ENCODE peak calls at places on chromosomes 12 and 14, in four cellular contexts. C is K562, H is HCT116, J is SK-N-SH. X is an unnamed sample.

GRCh38 chr14:97432586-97432985 is 635.4 kb downstream of the VRK1 start:
- DNase-seq in H (no peak), J (no peak), C (no peak), X (no peak)

GRCh38 chr12:97306121-97306520 is 156.5 kb upstream of the RMST start:
- DNase-seq in H (no peak), C (no peak), J (no peak), X (no peak)

GRCh38 chr14:88195676-88196075 is 127.4 kb downstream of the KCNK10 start:
- DNase-seq in H (no peak), C (no peak), J (peak), X (no peak)

GRCh38 chr14:52641745-52642144 is 53.6 kb downstream of the ERO1A start:
- DNase-seq in J (no peak), C (no peak), H (no peak), X (peak)

GRCh38 chr12:1099158-1099557 is 108.1 kb downstream of the ERC1 start:
- DNase-seq in H (no peak), C (no peak), J (no peak), X (no peak)

GRCh38 chr12:112515868-112516267 is 97.1 kb downstream of the PTPN11 start:
- DNase-seq in C (no peak), J (no peak), H (no peak), X (no peak)

GRCh38 chr12:91920740-91921139 is 224.9 kb downstream of the BTG1 start:
- DNase-seq in C (no peak), H (no peak), J (no peak), X (no peak)

GRCh38 chr14:64729386-64730060 is 25.3 kb downstream of the PLEKHG3 start:
- DNase-seq in J (no peak), H (no peak), C (no peak), X (no peak)

GRCh38 chr12:69404851-69405365 is 45.4 kb downstream of the YEATS4 start:
- DNase-seq in J (no peak), C (no peak), H (no peak), X (no peak)

GRCh38 chr14:30417121-30417520 is 141.8 kb upstream of the G2E3 start:
- DNase-seq in J (no peak), C (no peak), H (no peak), X (no peak)

GRCh38 chr12:57216014-57216891 is at the start of gene NXPH4:
- DNase-seq in J (peak), H (no peak), C (peak), X (peak)

GRCh38 chr12:79707830-79708229 is 17.1 kb upstream of the PAWR start:
- DNase-seq in C (no peak), J (no peak), H (no peak), X (peak)

GRCh38 chr14:67491741-67492504 is 3.4 kb upstream of the TMEM229B start:
- DNase-seq in J (peak), C (no peak), H (no peak), X (peak)

GRCh38 chr12:131349397-131350127 is 361.3 kb upstream of the SFSWAP start:
- DNase-seq in H (no peak), J (no peak), C (no peak), X (no peak)

GRCh38 chr12:31785318-31785717 is 56.5 kb upstream of the AMN1 start:
- DNase-seq in C (no peak), J (no peak), H (no peak), X (no peak)

GRCh38 chr12:105214670-105215375 is 21.2 kb downstream of the APPL2 start:
- DNase-seq in H (no peak), J (no peak), C (no peak), X (peak)

GRCh38 chr12:106804668-106805067 is 30.2 kb downstream of the RIC8B start:
- DNase-seq in H (no peak), J (no peak), C (no peak), X (no peak)

GRCh38 chr12:49903700-49904423 is at the start of gene FAIM2:
- DNase-seq in J (peak), H (no peak), C (peak), X (no peak)

GRCh38 chr14:27725482-27725881 is 1041.1 kb upstream of the FOXG1 start:
- DNase-seq in J (no peak), H (no peak), C (no peak), X (no peak)

GRCh38 chr12:104578453-104578852 is 121.7 kb downstream of the CHST11 start:
- DNase-seq in C (no peak), H (no peak), J (no peak), X (no peak)

GRCh38 chr12:1591029-1591428 is 3.4 kb downstream of the FBXL14 start:
- DNase-seq in C (no peak), H (no peak), J (no peak), X (no peak)

GRCh38 chr12:9039397-9039977 is 50.1 kb downstream of the KLRG1 start:
- DNase-seq in J (peak), C (peak), H (peak), X (peak)

GRCh38 chr14:99884834-99885648 is 91.8 kb downstream of the EML1 start:
- DNase-seq in J (peak), H (peak), C (peak), X (peak)

GRCh38 chr12:114412307-114412706 is 6.4 kb upstream of the TBX5 start:
- DNase-seq in J (no peak), H (no peak), C (no peak), X (no peak)

GRCh38 chr14:92481386-92481785 is 32.2 kb upstream of the RIN3 start:
- DNase-seq in H (no peak), C (no peak), J (no peak), X (no peak)

GRCh38 chr14:71021347-71022014 is 114.2 kb downstream of the PCNX1 start:
- DNase-seq in H (peak), J (no peak), C (no peak), X (peak)

GRCh38 chr12:124774462-124775167 is 89.0 kb downstream of the SCARB1 start:
- DNase-seq in H (no peak), C (no peak), J (no peak), X (peak)

GRCh38 chr12:94222351-94222750 is 74.0 kb downstream of the PLXNC1 start:
- DNase-seq in C (no peak), H (no peak), J (no peak), X (no peak)

GRCh38 chr12:96327889-96328288 is 72.3 kb downstream of the CDK17 start:
- DNase-seq in C (no peak), J (no peak), H (no peak), X (no peak)

GRCh38 chr12:54033106-54033979 is 493 bp downstream of the HOXC5 start:
- DNase-seq in C (no peak), H (no peak), J (peak), X (no peak)

GRCh38 chr12:102061096-102061555 is 665 bp downstream of the WASHC3 start:
- DNase-seq in J (no peak), C (no peak), H (no peak), X (no peak)

GRCh38 chr14:90758959-90759358 is 57.3 kb downstream of the TTC7B start:
- DNase-seq in J (no peak), C (no peak), H (no peak), X (no peak)

GRCh38 chr14:105092124-105092911 is 27.1 kb upstream of the GPR132 start:
- DNase-seq in J (peak), H (no peak), C (no peak), X (peak)

GRCh38 chr14:85250369-85250768 is 279.6 kb upstream of the FLRT2 start:
- DNase-seq in C (no peak), H (no peak), J (peak), X (no peak)

GRCh38 chr12:29895966-29896365 is 112.2 kb upstream of the TMTC1 start:
- DNase-seq in H (no peak), C (no peak), J (no peak), X (no peak)

GRCh38 chr14:37650356-37651037 is 55.1 kb downstream of the TTC6 start:
- DNase-seq in J (no peak), H (no peak), C (no peak), X (peak)

GRCh38 chr14:37655418-37655817 is 60.0 kb downstream of the TTC6 start:
- DNase-seq in J (no peak), H (peak), C (no peak), X (no peak)

DNA sequence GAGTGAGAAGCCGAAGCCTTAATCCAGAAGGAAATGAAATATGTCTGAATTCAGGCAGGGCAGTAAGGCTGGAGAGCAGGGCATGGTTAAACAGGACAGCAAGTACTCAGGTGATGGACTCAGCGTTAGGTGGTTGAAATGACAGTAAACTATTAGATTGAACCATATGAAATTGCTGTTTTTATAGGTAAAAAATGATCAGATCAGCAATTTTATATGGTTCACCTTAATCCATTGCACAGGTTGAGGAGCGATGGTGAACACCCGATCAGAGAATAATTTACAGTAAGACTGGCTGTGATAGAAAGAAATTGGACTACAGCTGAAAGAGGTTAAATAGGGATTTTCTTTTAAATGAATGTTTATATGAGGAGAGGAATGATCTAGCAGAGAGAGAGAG is 56.6 kb downstream of the TTC6 start:
- DNase-seq in J (no peak), H (no peak), C (no peak), X (no peak)
- TF ChIP-seq JUND in J (no peak), H (no peak), C (no peak), X (no peak)

GRCh38 chr14:101561145-101561896 is at the start of gene DIO3:
- DNase-seq in H (peak), C (no peak), J (peak), X (no peak)
- TF ChIP-seq JUND in H (no peak), C (no peak), J (no peak), X (no peak)

GRCh38 chr14:56195219-56195618 is 77.0 kb downstream of the PELI2 start:
- DNase-seq in C (no peak), H (no peak), J (no peak), X (no peak)

GRCh38 chr14:56194062-56194461 is 75.9 kb downstream of the PELI2 start:
- DNase-seq in J (no peak), H (no peak), C (no peak), X (no peak)

GRCh38 chr14:56197150-56197549 is 78.9 kb downstream of the PELI2 start:
- DNase-seq in J (no peak), C (no peak), H (no peak), X (no peak)

GRCh38 chr14:56196274-56196673 is 78.1 kb downstream of the PELI2 start:
- DNase-seq in C (no peak), H (no peak), J (no peak), X (no peak)

GRCh38 chr14:56195727-56196126 is 77.5 kb downstream of the PELI2 start:
- DNase-seq in J (no peak), H (no peak), C (no peak), X (no peak)
- TF ChIP-seq JUND in J (no peak), H (no peak), C (no peak), X (no peak)

GRCh38 chr12:39033789-39034188 is 128.4 kb upstream of the CPNE8 start:
- DNase-seq in C (no peak), H (no peak), J (no peak), X (no peak)

GRCh38 chr12:39032034-39032433 is 126.6 kb upstream of the CPNE8 start:
- DNase-seq in C (no peak), H (no peak), J (no peak), X (no peak)

GRCh38 chr12:39037115-39037514 is 131.7 kb upstream of the CPNE8 start:
- DNase-seq in C (no peak), H (no peak), J (no peak), X (no peak)

GRCh38 chr12:39036060-39036459 is 130.7 kb upstream of the CPNE8 start:
- DNase-seq in J (no peak), H (no peak), C (no peak), X (no peak)
- TF ChIP-seq JUND in J (no peak), H (no peak), C (no peak), X (no peak)

GRCh38 chr12:5466521-5466960 is 34.6 kb downstream of the NTF3 start:
- DNase-seq in J (no peak), H (no peak), C (no peak), X (no peak)
- TF ChIP-seq JUND in J (no peak), H (no peak), C (no peak), X (no peak)

GRCh38 chr14:21978184-21978998 is 304.8 kb upstream of the OR4E1 start:
- DNase-seq in C (peak), J (peak), H (peak), X (peak)
- TF ChIP-seq JUND in C (no peak), J (no peak), H (no peak), X (no peak)

GRCh38 chr14:75363570-75364227 is 64.1 kb upstream of the JDP2 start:
- DNase-seq in C (no peak), H (no peak), J (no peak), X (no peak)
- TF ChIP-seq JUND in C (no peak), H (no peak), J (no peak), X (no peak)

DNA sequence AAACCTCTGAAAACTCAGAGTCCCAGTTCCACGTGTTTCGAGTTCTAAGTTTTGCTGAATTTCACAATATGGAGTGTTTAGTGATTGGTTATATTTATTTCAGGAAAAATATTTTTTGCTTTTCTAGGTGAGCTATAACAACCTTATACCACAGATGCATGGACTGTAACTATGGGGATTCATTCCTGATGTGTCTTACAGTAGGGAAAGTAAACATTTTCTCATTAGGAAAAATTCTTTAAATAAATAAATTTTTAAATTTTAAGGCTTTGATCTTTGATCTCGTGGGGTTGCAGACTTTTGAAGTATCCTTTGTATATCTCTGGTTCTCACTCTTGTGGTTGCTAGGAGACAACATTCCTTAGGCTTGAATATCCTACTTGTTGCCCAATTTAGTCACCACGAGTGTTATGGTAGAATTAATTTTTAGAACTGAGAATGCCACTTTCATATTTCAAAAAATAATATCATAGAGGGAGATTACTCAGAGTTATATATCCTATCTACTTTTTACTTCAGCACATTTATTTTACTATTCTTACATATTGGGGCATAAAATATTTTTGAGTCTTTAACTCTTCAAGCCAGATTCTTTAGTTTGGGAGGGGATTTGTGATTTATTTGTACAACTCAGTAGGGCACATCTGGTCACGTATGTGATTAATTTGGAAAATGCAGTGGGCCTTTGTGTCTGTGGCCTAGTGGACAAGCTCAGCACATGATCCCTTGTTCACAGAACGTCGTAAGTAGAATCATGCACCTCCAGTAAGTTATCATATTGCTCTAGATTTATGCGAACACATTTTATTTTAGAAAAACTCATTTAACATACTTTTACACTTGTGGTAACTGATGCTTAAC is 224.0 kb downstream of the TTC6 start:
- DNase-seq in H (no peak), J (no peak), C (no peak), X (no peak)
- TF ChIP-seq JUND in H (no peak), J (no peak), C (no peak), X (no peak)

GRCh38 chr14:62661818-62662217 is 383.4 kb downstream of the KCNH5 start:
- DNase-seq in C (no peak), H (no peak), J (no peak), X (no peak)
- TF ChIP-seq JUND in C (no peak), H (no peak), J (no peak), X (no peak)

GRCh38 chr12:56155256-56155845 is 2.8 kb upstream of the MYL6 start:
- DNase-seq in J (no peak), C (no peak), H (no peak), X (no peak)
- TF ChIP-seq JUND in J (no peak), C (no peak), H (no peak), X (no peak)

X was measured in T47D.